ENCODE peak calls at places on chromosomes 16 and 17, in four cellular contexts. C is K562, A is colonic mucosa, L is small intestine. H is an unnamed sample.

GRCh38 chr17:2171725-2172446 is 117.0 kb downstream of the HIC1 start:
- DNase-seq in C (no peak), A (peak; percentile 63), L (peak; percentile 7), H (peak; percentile 20)

GRCh38 chr16:86424413-86424812 is 85.9 kb upstream of the FOXF1 start:
- DNase-seq in C (no peak), A (no peak), L (no peak), H (no peak)

GRCh38 chr16:89241187-89242003 is 23.9 kb downstream of the ZNF778 start:
- DNase-seq in C (peak; percentile 86), A (peak; percentile 71), L (peak; percentile 69), H (peak; percentile 90)

GRCh38 chr17:33234930-33235685 is 58.0 kb downstream of the ASIC2 start:
- DNase-seq in C (no peak), A (peak; percentile 38), L (peak; percentile 29), H (no peak)

GRCh38 chr16:84599528-84600202 is 18.2 kb downstream of the COTL1 start:
- DNase-seq in C (peak; percentile 66), A (peak; percentile 42), L (peak; percentile 29), H (peak; percentile 80)

GRCh38 chr17:46978489-46979022 is 497 bp downstream of the RPRML start:
- DNase-seq in C (no peak), A (no peak), L (no peak), H (peak; percentile 51)

GRCh38 chr16:59748531-59748930 is 1014.4 kb upstream of the GOT2 start:
- DNase-seq in C (no peak), A (no peak), L (no peak), H (no peak)

GRCh38 chr16:85610446-85611204 is 2.5 kb upstream of the GSE1 start:
- DNase-seq in C (peak; percentile 95), A (peak; percentile 93), L (peak; percentile 82), H (peak; percentile 80)

GRCh38 chr17:55210292-55210691 is 54.5 kb upstream of the HLF start:
- DNase-seq in C (no peak), A (no peak), L (no peak), H (no peak)

GRCh38 chr16:803751-804075 is 3.2 kb upstream of the GNG13 start:
- DNase-seq in C (no peak), A (no peak), L (no peak), H (peak; percentile 53)

GRCh38 chr16:82187829-82188228 is 17.8 kb upstream of the MPHOSPH6 start:
- DNase-seq in C (no peak), A (no peak), L (no peak), H (no peak)

GRCh38 chr17:3828151-3828851 is 17.7 kb downstream of the NCBP3 start:
- DNase-seq in C (no peak), A (no peak), L (peak; percentile 9), H (no peak)

GRCh38 chr16:29824589-29825144 is 4.4 kb downstream of the MVP start:
- DNase-seq in C (no peak), A (no peak), L (peak; percentile 68), H (no peak)

GRCh38 chr17:66562119-66562518 is 259.7 kb downstream of the PRKCA start:
- DNase-seq in C (no peak), A (no peak), L (no peak), H (no peak)

GRCh38 chr16:72814226-72814625 is 233.7 kb downstream of the ZFHX3 start:
- DNase-seq in C (no peak), A (no peak), L (no peak), H (no peak)

GRCh38 chr17:63826468-63827001 is 696 bp upstream of the PSMC5 start:
- DNase-seq in C (peak; percentile 32), A (no peak), L (peak; percentile 20), H (no peak)

GRCh38 chr17:55238931-55239297 is 25.8 kb upstream of the HLF start:
- DNase-seq in C (peak; percentile 56), A (peak; percentile 24), L (no peak), H (peak; percentile 17)

GRCh38 chr16:83995756-83996155 is 27.7 kb downstream of the NECAB2 start:
- DNase-seq in C (peak; percentile 46), A (peak; percentile 29), L (peak; percentile 45), H (peak; percentile 22)

GRCh38 chr16:27867122-27868110 is 196.1 kb downstream of the GSG1L start:
- DNase-seq in C (peak; percentile 93), A (peak; percentile 85), L (peak; percentile 48), H (peak; percentile 88)

GRCh38 chr17:16351831-16352230 is 1.4 kb downstream of the CENPV start:
- DNase-seq in C (no peak), A (no peak), L (no peak), H (no peak)

GRCh38 chr17:55567240-55568216 is 56.3 kb upstream of the SMIM36 start:
- DNase-seq in C (peak; percentile 75), A (no peak), L (no peak), H (peak; percentile 63)

GRCh38 chr17:37406635-37407455 is at the start of the genes ACACA and TADA2A:
- DNase-seq in C (peak; percentile 88), A (peak; percentile 82), L (peak; percentile 83), H (peak; percentile 89)

GRCh38 chr16:9518054-9518453 is 426.6 kb downstream of the HAPSTR1 start:
- DNase-seq in C (no peak), A (no peak), L (no peak), H (no peak)
- H3K4me3 ChIP-seq in C (no peak overlapping the region), A (no peak overlapping the region), L (no peak overlapping the region), H (no peak overlapping the region)

GRCh38 chr17:61253293-61253801 is 146.3 kb upstream of the TBX2 start:
- DNase-seq in C (no peak), A (no peak), L (no peak), H (no peak)

GRCh38 chr17:61253937-61254677 is 145.5 kb upstream of the TBX2 start:
- DNase-seq in C (no peak), A (peak; percentile 34), L (no peak), H (no peak)

GRCh38 chr17:61250335-61250890 is 149.2 kb upstream of the TBX2 start:
- DNase-seq in C (no peak), A (no peak), L (no peak), H (no peak)

GRCh38 chr17:61249649-61250301 is 149.9 kb upstream of the TBX2 start:
- DNase-seq in C (no peak), A (no peak), L (no peak), H (no peak)

DNA sequence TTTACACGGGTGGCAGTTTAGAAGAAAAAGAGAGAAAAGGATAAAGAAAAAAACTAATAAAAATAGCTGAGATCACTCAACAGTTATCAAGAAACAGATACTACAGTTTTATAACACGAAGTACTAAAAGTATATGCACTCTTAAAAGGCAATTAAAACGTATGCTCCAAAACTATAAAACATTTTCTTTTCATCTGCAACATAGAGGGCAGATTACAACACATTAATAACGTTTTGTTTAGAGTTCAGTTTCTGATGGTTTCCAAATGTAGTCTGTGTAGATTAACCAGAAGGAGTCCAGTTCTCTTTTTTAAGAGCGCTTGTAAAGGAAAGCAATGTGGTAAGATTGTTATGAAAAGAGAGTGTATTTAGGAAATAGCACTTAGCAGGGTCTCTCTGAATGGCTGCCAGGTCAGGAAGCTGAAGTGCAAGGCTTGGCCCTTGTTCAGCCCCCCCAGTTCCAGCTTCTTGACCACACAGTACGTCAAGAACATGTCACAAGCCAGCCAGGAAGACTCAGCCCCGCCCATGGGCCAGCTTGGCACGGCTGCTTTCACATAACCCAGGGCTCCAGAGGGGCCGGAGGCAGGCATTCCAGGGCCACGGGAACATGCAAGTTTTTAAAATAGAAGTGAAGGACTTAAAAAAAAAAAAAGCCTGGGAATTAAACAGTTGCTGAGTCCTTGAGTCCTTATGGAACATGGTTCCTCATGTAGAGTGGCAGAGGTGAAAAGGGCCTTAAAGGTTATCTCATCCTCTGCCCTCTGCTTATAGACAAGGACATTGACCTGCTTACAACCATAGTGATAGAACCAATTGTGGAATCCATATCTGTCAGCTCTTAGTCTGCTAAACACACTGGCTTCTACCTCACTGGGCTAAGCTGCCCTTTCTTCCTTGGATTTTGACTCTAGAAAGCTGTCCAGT is 147.4 kb upstream of the TBX2 start:
- DNase-seq in C (no peak), A (peak; percentile 81), L (peak; percentile 16), H (peak; percentile 59)
- H3K4me1 ChIP-seq in C (no peaks in the 10 kb centered on the region), A (no peaks in the 10 kb centered on the region), L (no peaks in the 10 kb centered on the region), H (peaks cover 46% of the 10 kb centered on the region)

GRCh38 chr17:78793968-78794367 is 11.9 kb upstream of the CYTH1 start:
- DNase-seq in C (no peak), A (no peak), L (no peak), H (no peak)
- H3K27ac ChIP-seq in C (no peak overlapping the region), A (no peak overlapping the region), L (no peak overlapping the region), H (no peak overlapping the region)

GRCh38 chr17:4898927-4899326 is 409 bp upstream of the C17orf107 start:
- DNase-seq in C (no peak), A (no peak), L (no peak), H (no peak)
- H3K4me3 ChIP-seq in C (no peak overlapping the region), A (peak overlapping the region; percentile 58), L (peak overlapping the region; percentile 23), H (no peak overlapping the region)

DNA sequence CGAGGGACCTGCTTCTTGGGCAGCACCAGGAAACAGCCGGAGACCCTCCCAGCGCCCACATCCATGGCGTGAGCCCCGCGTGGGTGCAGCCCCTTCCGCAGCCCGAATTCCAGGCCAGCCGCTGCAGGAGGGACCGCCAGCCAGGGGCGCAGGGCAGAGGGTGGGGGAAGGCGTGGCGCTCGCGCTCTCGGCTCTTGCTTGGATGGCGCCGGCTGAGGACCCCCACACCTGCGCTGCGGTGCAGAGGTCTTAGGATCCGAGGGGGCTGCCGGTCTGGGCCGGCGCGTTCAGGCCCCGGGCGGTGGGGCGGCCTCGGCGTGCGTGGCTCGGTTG is 28.8 kb downstream of the ACTG1 start:
- DNase-seq in C (no peak), A (no peak), L (no peak), H (no peak)
- H3K4me1 ChIP-seq in C (peaks cover 36% of the 10 kb centered on the region), A (peaks cover 16% of the 10 kb centered on the region), L (peaks cover 4% of the 10 kb centered on the region), H (peaks cover 31% of the 10 kb centered on the region)

GRCh38 chr17:75518201-75518600 is 1.9 kb downstream of the TSEN54 start:
- DNase-seq in C (no peak), A (no peak), L (peak; percentile 58), H (no peak)
- H3K27ac ChIP-seq in C (no peak overlapping the region), A (no peak overlapping the region), L (no peak overlapping the region), H (no peak overlapping the region)

GRCh38 chr17:9090641-9091096 is 69.4 kb downstream of the NTN1 start:
- DNase-seq in C (no peak), A (no peak), L (no peak), H (no peak)
- H3K4me3 ChIP-seq in C (no peak overlapping the region), A (no peak overlapping the region), L (no peak overlapping the region), H (no peak overlapping the region)

GRCh38 chr16:50761276-50761675 is 19.4 kb downstream of the CYLD start:
- DNase-seq in C (no peak), A (no peak), L (no peak), H (no peak)

GRCh38 chr16:50765866-50766265 is 24.0 kb downstream of the CYLD start:
- DNase-seq in C (no peak), A (no peak), L (no peak), H (no peak)

GRCh38 chr16:50765246-50765645 is 23.4 kb downstream of the CYLD start:
- DNase-seq in C (no peak), A (no peak), L (no peak), H (no peak)

GRCh38 chr16:50763211-50763610 is 21.3 kb downstream of the CYLD start:
- DNase-seq in C (no peak), A (no peak), L (no peak), H (no peak)

DNA sequence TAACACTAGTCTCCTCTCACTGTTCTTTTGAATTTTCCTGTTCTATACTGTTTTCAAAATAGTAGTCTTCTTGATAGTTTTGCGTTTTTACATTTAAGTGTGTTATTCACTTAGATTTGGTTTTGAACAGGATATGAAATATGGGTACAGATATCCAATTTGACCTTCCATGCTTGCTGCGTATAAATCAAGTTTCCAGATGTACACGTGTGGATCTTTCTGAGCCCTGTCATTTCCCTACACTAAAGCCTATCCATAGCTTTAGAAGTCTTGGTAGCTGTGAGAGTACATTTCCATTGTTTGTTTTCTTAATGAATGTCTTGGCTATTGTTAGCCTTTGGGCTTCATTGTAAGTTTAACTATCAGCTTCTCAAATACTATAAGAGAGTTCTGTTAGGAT is 20.4 kb downstream of the CYLD start:
- DNase-seq in C (no peak), A (no peak), L (no peak), H (no peak)
- H3K4me1 ChIP-seq in C (peaks cover 4% of the 10 kb centered on the region), A (no peaks in the 10 kb centered on the region), L (no peaks in the 10 kb centered on the region), H (no peaks in the 10 kb centered on the region)

GRCh38 chr16:67731071-67731810 is 12.1 kb upstream of the GFOD2 start:
- DNase-seq in C (no peak), A (no peak), L (no peak), H (no peak)
- H3K27ac ChIP-seq in C (no peak overlapping the region), A (no peak overlapping the region), L (no peak overlapping the region), H (no peak overlapping the region)

H was measured in SJCRH30.